ENCODE peak calls at places on chromosome 15, in five cellular contexts. I is ovary, T is PC-3, W is sigmoid colon, N is neuronal stem cell. J is an unnamed sample.
A peak's percentile ranks its signal among the peaks of the same experiment; 100 is the strongest.

GRCh38 chr15:77437264-77437663 is 16.6 kb downstream of the HMG20A start:
- DNase-seq in N (no peak), T (no peak), W (no peak), I (no peak), J (no peak)

GRCh38 chr15:99248000-99248727 is 1.2 kb downstream of the TTC23 start:
- DNase-seq in W (no peak), N (no peak), T (no peak), I (no peak), J (no peak)

GRCh38 chr15:43792761-43793493 is 807 bp downstream of the SERF2 start:
- DNase-seq in T (peak; percentile 20), I (peak; percentile 36), N (peak; percentile 12), W (no peak), J (no peak)

GRCh38 chr15:41489641-41490040 is 4.0 kb upstream of the ITPKA start:
- DNase-seq in T (no peak), W (no peak), N (no peak), I (no peak), J (peak; percentile 7)

GRCh38 chr15:95995375-95996168 is 334.9 kb upstream of the NR2F2 start:
- DNase-seq in T (peak; percentile 32), W (no peak), I (no peak), N (no peak), J (no peak)

GRCh38 chr15:63056843-63057242 is 14.3 kb downstream of the TPM1 start:
- DNase-seq in W (peak; percentile 94), I (peak; percentile 83), N (no peak), T (no peak), J (no peak)

GRCh38 chr15:90789496-90789895 is 72.3 kb downstream of the BLM start:
- DNase-seq in I (no peak), T (no peak), W (no peak), N (no peak), J (no peak)

GRCh38 chr15:75702431-75702830 is 10.2 kb downstream of the CSPG4 start:
- DNase-seq in N (no peak), I (no peak), T (no peak), W (no peak), J (no peak)

GRCh38 chr15:50247819-50248650 is 17.5 kb downstream of the HDC start:
- DNase-seq in T (no peak), N (no peak), W (no peak), I (no peak), J (no peak)

DNA sequence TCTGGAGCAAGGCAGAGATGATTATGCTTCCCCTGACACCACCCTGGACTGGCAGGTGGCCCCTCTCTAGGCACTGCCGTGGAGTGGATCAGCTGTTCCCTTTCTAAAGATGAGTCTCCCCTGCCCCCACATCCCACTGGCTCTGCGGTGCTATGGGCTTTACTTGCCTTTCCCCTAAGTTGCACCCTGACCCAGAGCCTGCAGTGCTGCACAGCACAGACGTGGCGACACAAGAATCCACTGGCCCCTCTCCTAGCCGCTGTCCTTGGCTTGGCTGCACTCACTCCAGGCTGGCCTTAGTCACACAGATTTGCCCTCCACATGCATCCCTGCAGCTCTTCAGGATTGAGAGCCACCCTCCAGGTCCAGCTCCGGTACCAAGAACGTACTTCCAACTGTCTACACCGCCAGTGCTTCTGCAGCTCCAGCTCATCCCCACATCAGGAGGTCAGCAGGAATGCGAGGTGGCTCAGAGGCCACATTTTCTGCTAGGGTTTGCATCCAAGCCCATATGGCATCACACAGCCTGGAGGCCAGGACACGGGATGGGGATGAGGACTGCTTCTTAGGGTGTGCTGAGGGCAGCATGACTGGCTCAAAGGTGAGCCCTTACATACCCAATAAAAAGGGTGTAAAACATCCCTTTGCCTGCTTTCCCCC is 82.4 kb upstream of the RASGRF1 start:
- DNase-seq in T (no peak), N (no peak), W (no peak), I (no peak), J (no peak)
- H3K4me1 ChIP-seq in T (peaks cover 20% of the 10 kb centered on the region), N (peaks cover 7% of the 10 kb centered on the region), W (no peaks in the 10 kb centered on the region), I (no peaks in the 10 kb centered on the region), J (peaks cover 5% of the 10 kb centered on the region)

GRCh38 chr15:25182736-25183445 is 228.1 kb downstream of the SNRPN start:
- DNase-seq in N (no peak), T (no peak), I (peak; percentile 8), W (peak; percentile 40), J (peak; percentile 48)
- H3K9me3 ChIP-seq in N (peaks cover 52% of the 10 kb centered on the region), T (no peaks in the 10 kb centered on the region), I (peaks cover 15% of the 10 kb centered on the region), W (no peaks in the 10 kb centered on the region), J (peaks cover 13% of the 10 kb centered on the region)

DNA sequence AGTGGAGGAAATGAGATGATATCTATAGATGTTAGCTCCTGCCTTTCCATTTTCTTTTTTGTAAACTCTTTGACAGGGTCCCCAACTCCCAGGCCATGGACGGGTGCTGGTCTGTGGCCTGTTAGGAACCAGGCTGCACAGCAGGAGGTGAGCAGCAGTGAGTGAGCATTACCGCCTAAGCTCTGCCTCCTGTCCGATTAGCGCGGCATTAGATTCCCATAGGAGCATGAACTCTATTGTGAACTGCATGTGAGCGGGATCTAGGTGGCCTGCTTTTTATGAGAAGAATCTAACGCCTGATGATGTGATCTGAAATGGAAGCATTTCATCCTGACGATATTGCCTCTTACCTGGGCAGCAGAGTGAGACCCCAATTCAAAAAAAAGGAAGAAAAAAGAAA is 56.8 kb upstream of the CHD2 start:
- DNase-seq in N (no peak), T (no peak), I (no peak), W (no peak), J (no peak)
- H3K4me1 ChIP-seq in N (no peaks in the 10 kb centered on the region), T (peaks cover 9% of the 10 kb centered on the region), I (no peaks in the 10 kb centered on the region), W (no peaks in the 10 kb centered on the region), J (peaks cover 7% of the 10 kb centered on the region)

GRCh38 chr15:17026633-17027032 is 3515.0 kb downstream of the GOLGA6L6 start:
- DNase-seq in T (no peak), N (no peak), I (no peak), W (no peak), J (no peak)
- H3K9me3 ChIP-seq in T (no peaks in the 10 kb centered on the region), N (no peaks in the 10 kb centered on the region), I (no peaks in the 10 kb centered on the region), W (no peaks in the 10 kb centered on the region), J (peaks cover 8% of the 10 kb centered on the region)

GRCh38 chr15:45546789-45547188 is 24.2 kb upstream of the SLC30A4 start:
- DNase-seq in I (no peak), N (no peak), W (no peak), T (no peak), J (no peak)

GRCh38 chr15:45549831-45550230 is 27.3 kb upstream of the SLC30A4 start:
- DNase-seq in N (no peak), W (no peak), T (peak; percentile 84), I (no peak), J (no peak)

GRCh38 chr15:45548753-45549520 is 26.4 kb upstream of the SLC30A4 start:
- DNase-seq in I (no peak), N (no peak), T (no peak), W (no peak), J (no peak)

GRCh38 chr15:45551691-45552090 is 29.1 kb upstream of the SLC30A4 start:
- DNase-seq in N (no peak), W (no peak), T (no peak), I (no peak), J (no peak)

DNA sequence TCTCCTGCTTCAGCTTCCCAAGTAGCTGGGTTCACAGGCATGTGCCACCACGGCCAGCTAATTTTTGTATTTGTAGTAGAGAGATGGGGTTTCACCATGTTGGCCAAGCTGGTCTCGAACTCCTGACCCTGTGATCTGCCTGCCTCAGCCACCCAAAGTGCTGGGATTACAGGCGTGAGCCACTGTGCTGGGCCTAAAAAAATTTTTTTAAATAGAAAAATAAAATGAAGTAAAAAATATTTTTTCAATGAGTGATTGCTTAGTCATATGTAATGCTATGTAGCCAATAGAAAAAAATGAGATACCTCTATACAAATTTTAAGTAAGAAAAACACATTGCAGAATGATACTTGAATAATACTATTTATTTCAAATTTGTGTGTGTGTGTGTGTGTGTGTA is 27.9 kb upstream of the SLC30A4 start:
- DNase-seq in I (no peak), W (no peak), T (peak; percentile 63), N (no peak), J (no peak)
- H3K4me1 ChIP-seq in I (no peaks in the 10 kb centered on the region), W (no peaks in the 10 kb centered on the region), T (peaks cover 7% of the 10 kb centered on the region), N (no peaks in the 10 kb centered on the region), J (no peaks in the 10 kb centered on the region)

J was measured in kidney.